ENCODE peak calls at places on chromosome 22, in six cellular contexts. One of them, this sample, is unnamed.
A peak's percentile ranks its signal among the peaks of the same experiment; 100 is the strongest.

GRCh38 chr22:29096736-29097669 is 24.2 kb downstream of the KREMEN1 start:
- DNase-seq in stimulated activated CD8-positive, alpha-beta memory T cell treated with anti-CD3 and anti-CD28 coated beads, Interleukin-12 subunit alpha, Interleukin-12 subunit beta, amount 100 ng/mL, for 4 hours: no peak
- DNase-seq in GM12865: no peak
- DNase-seq in kidney: no peak
- DNase-seq in HTR-8/SVneo: no peak
- DNase-seq in C1 segment of cervical spinal cord: no peak
- DNase-seq in this sample: no peak

GRCh38 chr22:17695986-17696385 is 57.4 kb downstream of the BCL2L13 start:
- DNase-seq in kidney: no peak
- DNase-seq in GM12865: no peak
- DNase-seq in HTR-8/SVneo: no peak
- DNase-seq in C1 segment of cervical spinal cord: no peak
- DNase-seq in stimulated activated CD8-positive, alpha-beta memory T cell treated with anti-CD3 and anti-CD28 coated beads, Interleukin-12 subunit alpha, Interleukin-12 subunit beta, amount 100 ng/mL, for 4 hours: no peak
- DNase-seq in this sample: no peak

GRCh38 chr22:43883012-43883661 is 8.7 kb downstream of the PNPLA5 start:
- DNase-seq in C1 segment of cervical spinal cord: no peak
- DNase-seq in kidney: peak; percentile 53
- DNase-seq in GM12865: peak; percentile 81
- DNase-seq in stimulated activated CD8-positive, alpha-beta memory T cell treated with anti-CD3 and anti-CD28 coated beads, Interleukin-12 subunit alpha, Interleukin-12 subunit beta, amount 100 ng/mL, for 4 hours: no peak
- DNase-seq in HTR-8/SVneo: peak; percentile 72
- DNase-seq in this sample: peak; percentile 9

GRCh38 chr22:46047841-46048595 is 71.1 kb upstream of the WNT7B start:
- DNase-seq in stimulated activated CD8-positive, alpha-beta memory T cell treated with anti-CD3 and anti-CD28 coated beads, Interleukin-12 subunit alpha, Interleukin-12 subunit beta, amount 100 ng/mL, for 4 hours: no peak
- DNase-seq in GM12865: no peak
- DNase-seq in HTR-8/SVneo: no peak
- DNase-seq in kidney: peak; percentile 49
- DNase-seq in C1 segment of cervical spinal cord: no peak
- DNase-seq in this sample: no peak

GRCh38 chr22:25478573-25478972 is 85.9 kb upstream of the GRK3 start:
- DNase-seq in kidney: no peak
- DNase-seq in stimulated activated CD8-positive, alpha-beta memory T cell treated with anti-CD3 and anti-CD28 coated beads, Interleukin-12 subunit alpha, Interleukin-12 subunit beta, amount 100 ng/mL, for 4 hours: no peak
- DNase-seq in GM12865: no peak
- DNase-seq in C1 segment of cervical spinal cord: no peak
- DNase-seq in HTR-8/SVneo: no peak
- DNase-seq in this sample: no peak

GRCh38 chr22:44538518-44539315 is 40.7 kb upstream of the RTL6 start:
- DNase-seq in HTR-8/SVneo: no peak
- DNase-seq in stimulated activated CD8-positive, alpha-beta memory T cell treated with anti-CD3 and anti-CD28 coated beads, Interleukin-12 subunit alpha, Interleukin-12 subunit beta, amount 100 ng/mL, for 4 hours: no peak
- DNase-seq in C1 segment of cervical spinal cord: no peak
- DNase-seq in kidney: no peak
- DNase-seq in GM12865: no peak
- DNase-seq in this sample: no peak

GRCh38 chr22:37084385-37084784 is 25.1 kb downstream of the TMPRSS6 start:
- DNase-seq in HTR-8/SVneo: no peak
- DNase-seq in kidney: no peak
- DNase-seq in C1 segment of cervical spinal cord: no peak
- DNase-seq in stimulated activated CD8-positive, alpha-beta memory T cell treated with anti-CD3 and anti-CD28 coated beads, Interleukin-12 subunit alpha, Interleukin-12 subunit beta, amount 100 ng/mL, for 4 hours: no peak
- DNase-seq in GM12865: no peak
- DNase-seq in this sample: no peak

GRCh38 chr22:39149915-39150847 is 2.3 kb downstream of the CBX7 start:
- DNase-seq in HTR-8/SVneo: no peak
- DNase-seq in C1 segment of cervical spinal cord: no peak
- DNase-seq in stimulated activated CD8-positive, alpha-beta memory T cell treated with anti-CD3 and anti-CD28 coated beads, Interleukin-12 subunit alpha, Interleukin-12 subunit beta, amount 100 ng/mL, for 4 hours: no peak
- DNase-seq in kidney: no peak
- DNase-seq in GM12865: no peak
- DNase-seq in this sample: no peak

GRCh38 chr22:33923033-33923432 is 2.8 kb upstream of the LARGE1 start:
- DNase-seq in stimulated activated CD8-positive, alpha-beta memory T cell treated with anti-CD3 and anti-CD28 coated beads, Interleukin-12 subunit alpha, Interleukin-12 subunit beta, amount 100 ng/mL, for 4 hours: no peak
- DNase-seq in HTR-8/SVneo: no peak
- DNase-seq in C1 segment of cervical spinal cord: no peak
- DNase-seq in kidney: no peak
- DNase-seq in GM12865: no peak
- DNase-seq in this sample: no peak

GRCh38 chr22:43542681-43543521 is 131.1 kb downstream of the MPPED1 start:
- DNase-seq in GM12865: no peak
- DNase-seq in HTR-8/SVneo: no peak
- DNase-seq in kidney: no peak
- DNase-seq in C1 segment of cervical spinal cord: no peak
- DNase-seq in stimulated activated CD8-positive, alpha-beta memory T cell treated with anti-CD3 and anti-CD28 coated beads, Interleukin-12 subunit alpha, Interleukin-12 subunit beta, amount 100 ng/mL, for 4 hours: no peak
- DNase-seq in this sample: no peak

GRCh38 chr22:46549565-46549840 is 12.1 kb upstream of the CELSR1 start:
- DNase-seq in C1 segment of cervical spinal cord: no peak
- DNase-seq in stimulated activated CD8-positive, alpha-beta memory T cell treated with anti-CD3 and anti-CD28 coated beads, Interleukin-12 subunit alpha, Interleukin-12 subunit beta, amount 100 ng/mL, for 4 hours: no peak
- DNase-seq in HTR-8/SVneo: no peak
- DNase-seq in kidney: no peak
- DNase-seq in GM12865: no peak
- DNase-seq in this sample: no peak

GRCh38 chr22:44698531-44699421 is 3.2 kb upstream of the PRR5 start:
- DNase-seq in kidney: no peak
- DNase-seq in GM12865: no peak
- DNase-seq in stimulated activated CD8-positive, alpha-beta memory T cell treated with anti-CD3 and anti-CD28 coated beads, Interleukin-12 subunit alpha, Interleukin-12 subunit beta, amount 100 ng/mL, for 4 hours: no peak
- DNase-seq in C1 segment of cervical spinal cord: no peak
- DNase-seq in HTR-8/SVneo: peak; percentile 75
- DNase-seq in this sample: no peak

GRCh38 chr22:30637701-30638114 is 2.1 kb downstream of the SLC35E4 start:
- DNase-seq in C1 segment of cervical spinal cord: no peak
- DNase-seq in stimulated activated CD8-positive, alpha-beta memory T cell treated with anti-CD3 and anti-CD28 coated beads, Interleukin-12 subunit alpha, Interleukin-12 subunit beta, amount 100 ng/mL, for 4 hours: no peak
- DNase-seq in GM12865: no peak
- DNase-seq in kidney: no peak
- DNase-seq in HTR-8/SVneo: no peak
- DNase-seq in this sample: no peak

GRCh38 chr22:20777420-20778177 is 3.7 kb downstream of the SERPIND1 start:
- DNase-seq in kidney: no peak
- DNase-seq in HTR-8/SVneo: peak; percentile 19
- DNase-seq in C1 segment of cervical spinal cord: no peak
- DNase-seq in stimulated activated CD8-positive, alpha-beta memory T cell treated with anti-CD3 and anti-CD28 coated beads, Interleukin-12 subunit alpha, Interleukin-12 subunit beta, amount 100 ng/mL, for 4 hours: no peak
- DNase-seq in GM12865: no peak
- DNase-seq in this sample: no peak

GRCh38 chr22:46028069-46028991 is 51.4 kb upstream of the WNT7B start:
- DNase-seq in GM12865: no peak
- DNase-seq in C1 segment of cervical spinal cord: no peak
- DNase-seq in stimulated activated CD8-positive, alpha-beta memory T cell treated with anti-CD3 and anti-CD28 coated beads, Interleukin-12 subunit alpha, Interleukin-12 subunit beta, amount 100 ng/mL, for 4 hours: no peak
- DNase-seq in HTR-8/SVneo: no peak
- DNase-seq in kidney: peak; percentile 66
- DNase-seq in this sample: no peak

GRCh38 chr22:42116848-42117424 is 13.7 kb downstream of the CYP2D6 start:
- DNase-seq in C1 segment of cervical spinal cord: no peak
- DNase-seq in HTR-8/SVneo: no peak
- DNase-seq in GM12865: no peak
- DNase-seq in kidney: no peak
- DNase-seq in stimulated activated CD8-positive, alpha-beta memory T cell treated with anti-CD3 and anti-CD28 coated beads, Interleukin-12 subunit alpha, Interleukin-12 subunit beta, amount 100 ng/mL, for 4 hours: no peak
- DNase-seq in this sample: no peak

GRCh38 chr22:36790648-36791047 is 14.7 kb upstream of the IFT27 start:
- DNase-seq in C1 segment of cervical spinal cord: no peak
- DNase-seq in HTR-8/SVneo: no peak
- DNase-seq in kidney: no peak
- DNase-seq in stimulated activated CD8-positive, alpha-beta memory T cell treated with anti-CD3 and anti-CD28 coated beads, Interleukin-12 subunit alpha, Interleukin-12 subunit beta, amount 100 ng/mL, for 4 hours: no peak
- DNase-seq in GM12865: peak; percentile 55
- DNase-seq in this sample: no peak

GRCh38 chr22:23763579-23764331 is 965 bp downstream of the C22orf15 start:
- DNase-seq in GM12865: peak; percentile 43
- DNase-seq in stimulated activated CD8-positive, alpha-beta memory T cell treated with anti-CD3 and anti-CD28 coated beads, Interleukin-12 subunit alpha, Interleukin-12 subunit beta, amount 100 ng/mL, for 4 hours: peak; percentile 43
- DNase-seq in HTR-8/SVneo: no peak
- DNase-seq in kidney: no peak
- DNase-seq in C1 segment of cervical spinal cord: no peak
- DNase-seq in this sample: no peak

GRCh38 chr22:26527167-26527566 is 14.9 kb upstream of the TFIP11 start:
- DNase-seq in HTR-8/SVneo: no peak
- DNase-seq in GM12865: no peak
- DNase-seq in kidney: no peak
- DNase-seq in C1 segment of cervical spinal cord: no peak
- DNase-seq in stimulated activated CD8-positive, alpha-beta memory T cell treated with anti-CD3 and anti-CD28 coated beads, Interleukin-12 subunit alpha, Interleukin-12 subunit beta, amount 100 ng/mL, for 4 hours: no peak
- DNase-seq in this sample: no peak

This sample was measured in stimulated activated CD4-positive, alpha-beta T cell treated with anti-CD3 and anti-CD28 coated beads, TNF-alpha, amount 100 ng/mL, for 4 hours.